ENCODE peak calls at places on chromosomes 13 and 19, in seven cellular contexts. One of them, this sample, is unnamed.
A peak's percentile ranks its signal among the peaks of the same experiment; 100 is the strongest.

GRCh38 chr13:108609353-108609752 is 20.1 kb upstream of the MYO16 start:
- DNase-seq in A549: peak; percentile 31
- DNase-seq in neural progenitor cell: peak; percentile 27
- DNase-seq in astrocyte: peak; percentile 4
- DNase-seq in tibial artery: no peak
- DNase-seq in esophagus squamous epithelium: no peak
- DNase-seq in Peyer's patch: no peak
- DNase-seq in this sample: no peak

GRCh38 chr13:90706631-90707030 is 640.9 kb upstream of the MIR17HG start:
- DNase-seq in A549: no peak
- DNase-seq in neural progenitor cell: no peak
- DNase-seq in astrocyte: no peak
- DNase-seq in tibial artery: no peak
- DNase-seq in esophagus squamous epithelium: no peak
- DNase-seq in Peyer's patch: no peak
- DNase-seq in this sample: no peak

GRCh38 chr19:18049390-18049789 is 37.3 kb downstream of the IL12RB1 start:
- DNase-seq in A549: no peak
- DNase-seq in neural progenitor cell: no peak
- DNase-seq in astrocyte: peak; percentile 22
- DNase-seq in tibial artery: peak; percentile 98
- DNase-seq in esophagus squamous epithelium: no peak
- DNase-seq in Peyer's patch: peak; percentile 76
- DNase-seq in this sample: peak; percentile 84

GRCh38 chr19:56015756-56016155 is 29.2 kb downstream of the NLRP5 start:
- DNase-seq in A549: no peak
- DNase-seq in neural progenitor cell: peak; percentile 9
- DNase-seq in astrocyte: no peak
- DNase-seq in tibial artery: no peak
- DNase-seq in esophagus squamous epithelium: no peak
- DNase-seq in Peyer's patch: no peak
- DNase-seq in this sample: no peak

GRCh38 chr13:20398459-20398858 is 127.2 kb downstream of the CRYL1 start:
- DNase-seq in A549: no peak
- DNase-seq in neural progenitor cell: no peak
- DNase-seq in astrocyte: no peak
- DNase-seq in tibial artery: no peak
- DNase-seq in esophagus squamous epithelium: no peak
- DNase-seq in Peyer's patch: no peak
- DNase-seq in this sample: no peak

GRCh38 chr13:111398196-111398595 is 77.8 kb downstream of the TEX29 start:
- DNase-seq in A549: no peak
- DNase-seq in neural progenitor cell: no peak
- DNase-seq in astrocyte: no peak
- DNase-seq in tibial artery: no peak
- DNase-seq in esophagus squamous epithelium: no peak
- DNase-seq in Peyer's patch: no peak
- DNase-seq in this sample: peak; percentile 30

GRCh38 chr13:41271456-41272285 is 8.3 kb upstream of the MTRF1 start:
- DNase-seq in A549: no peak
- DNase-seq in neural progenitor cell: no peak
- DNase-seq in astrocyte: no peak
- DNase-seq in tibial artery: no peak
- DNase-seq in esophagus squamous epithelium: no peak
- DNase-seq in Peyer's patch: no peak
- DNase-seq in this sample: no peak

GRCh38 chr19:42066075-42066754 is 3.8 kb downstream of the GRIK5 start:
- DNase-seq in A549: peak; percentile 62
- DNase-seq in neural progenitor cell: peak; percentile 70
- DNase-seq in astrocyte: peak; percentile 10
- DNase-seq in tibial artery: no peak
- DNase-seq in esophagus squamous epithelium: no peak
- DNase-seq in Peyer's patch: no peak
- DNase-seq in this sample: no peak

GRCh38 chr13:46170687-46171086 is 11.3 kb downstream of the LCP1 start:
- DNase-seq in A549: no peak
- DNase-seq in neural progenitor cell: no peak
- DNase-seq in astrocyte: no peak
- DNase-seq in tibial artery: no peak
- DNase-seq in esophagus squamous epithelium: no peak
- DNase-seq in Peyer's patch: no peak
- DNase-seq in this sample: no peak

GRCh38 chr13:30159446-30159839 is 147.9 kb downstream of the KATNAL1 start:
- DNase-seq in A549: no peak
- DNase-seq in neural progenitor cell: no peak
- DNase-seq in astrocyte: peak; percentile 89
- DNase-seq in tibial artery: peak; percentile 33
- DNase-seq in esophagus squamous epithelium: no peak
- DNase-seq in Peyer's patch: no peak
- DNase-seq in this sample: no peak

GRCh38 chr13:49810464-49810824 is 18.0 kb upstream of the KPNA3 start:
- DNase-seq in A549: no peak
- DNase-seq in neural progenitor cell: no peak
- DNase-seq in astrocyte: no peak
- DNase-seq in tibial artery: no peak
- DNase-seq in esophagus squamous epithelium: no peak
- DNase-seq in Peyer's patch: no peak
- DNase-seq in this sample: no peak

GRCh38 chr19:58181902-58182576 is 822 bp upstream of the ZNF274 start:
- DNase-seq in A549: peak; percentile 82
- DNase-seq in neural progenitor cell: peak; percentile 47
- DNase-seq in astrocyte: no peak
- DNase-seq in tibial artery: no peak
- DNase-seq in esophagus squamous epithelium: no peak
- DNase-seq in Peyer's patch: peak; percentile 66
- DNase-seq in this sample: peak; percentile 81

GRCh38 chr13:23086951-23087350 is 93.8 kb upstream of the SGCG start:
- DNase-seq in A549: no peak
- DNase-seq in neural progenitor cell: no peak
- DNase-seq in astrocyte: no peak
- DNase-seq in tibial artery: no peak
- DNase-seq in esophagus squamous epithelium: no peak
- DNase-seq in Peyer's patch: no peak
- DNase-seq in this sample: no peak

GRCh38 chr13:110887242-110887954 is 27.5 kb downstream of the ANKRD10 start:
- DNase-seq in A549: no peak
- DNase-seq in neural progenitor cell: no peak
- DNase-seq in astrocyte: no peak
- DNase-seq in tibial artery: no peak
- DNase-seq in esophagus squamous epithelium: no peak
- DNase-seq in Peyer's patch: no peak
- DNase-seq in this sample: no peak

DNA sequence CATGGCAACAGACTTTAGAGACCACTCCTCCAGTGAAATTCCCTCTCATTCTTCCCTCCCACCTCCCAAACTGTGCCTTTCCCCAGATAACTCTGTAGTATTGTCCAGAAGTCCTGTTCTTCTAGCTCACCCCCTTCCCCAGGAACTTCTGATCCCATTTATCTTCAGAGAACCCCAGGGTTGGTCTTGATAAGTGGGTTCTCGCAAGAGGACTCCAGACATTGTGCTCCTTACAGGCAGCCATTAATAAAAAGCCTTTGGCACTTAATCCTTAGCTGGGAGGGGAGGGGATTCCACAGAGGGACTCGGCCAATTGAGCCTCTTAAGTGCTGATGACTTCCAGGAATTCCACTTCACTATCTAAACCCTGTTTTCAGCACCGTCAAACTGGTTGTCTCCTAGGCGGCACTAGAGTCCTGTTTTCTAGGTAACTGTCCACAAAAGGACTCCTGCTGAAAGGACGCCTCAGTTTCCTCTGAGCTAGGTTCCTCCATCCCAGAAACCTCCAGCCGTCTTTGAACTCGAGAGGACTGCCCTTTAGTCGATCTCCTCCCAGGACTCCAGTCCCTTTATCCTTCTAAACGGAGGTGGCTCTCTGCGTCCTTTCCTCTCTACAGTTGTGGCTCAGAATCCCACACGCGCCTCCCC is 2.0 kb downstream of the LTBP4 start:
- DNase-seq in A549: peak; percentile 76
- DNase-seq in neural progenitor cell: peak; percentile 85
- DNase-seq in astrocyte: peak; percentile 57
- DNase-seq in tibial artery: no peak
- DNase-seq in esophagus squamous epithelium: no peak
- DNase-seq in Peyer's patch: no peak
- DNase-seq in this sample: no peak
- H3K27ac ChIP-seq in A549: peak overlapping the region; percentile 85
- H3K27ac ChIP-seq in neural progenitor cell: peak overlapping the region; percentile 81
- H3K27ac ChIP-seq in astrocyte: peak overlapping the region; percentile 36
- H3K27ac ChIP-seq in tibial artery: peak overlapping the region; percentile 86
- H3K27ac ChIP-seq in esophagus squamous epithelium: peak overlapping the region; percentile 95
- H3K27ac ChIP-seq in Peyer's patch: peak overlapping the region; percentile 96
- H3K27ac ChIP-seq in this sample: peak overlapping the region; percentile 93

DNA sequence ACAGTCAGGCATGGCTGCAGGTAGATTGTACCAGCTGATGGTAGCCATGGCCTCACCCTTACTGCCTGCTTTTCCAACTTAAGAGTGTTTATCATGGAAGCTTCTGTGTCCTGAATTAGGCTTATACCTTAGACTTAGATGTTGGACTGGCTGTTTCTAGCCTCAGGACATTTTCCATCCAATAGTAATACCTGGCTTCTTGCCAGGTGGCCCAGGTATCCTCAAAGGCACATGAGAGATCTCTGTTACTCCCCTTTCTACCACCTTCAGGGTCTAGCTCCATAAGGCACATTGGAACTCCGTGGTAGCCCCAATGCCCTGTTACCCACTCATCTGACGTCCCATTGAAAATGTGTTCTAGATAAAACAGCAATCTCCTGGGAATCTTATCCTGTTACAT is 407.5 kb downstream of the SPRY2 start:
- DNase-seq in A549: no peak
- DNase-seq in neural progenitor cell: no peak
- DNase-seq in astrocyte: no peak
- DNase-seq in tibial artery: no peak
- DNase-seq in esophagus squamous epithelium: no peak
- DNase-seq in Peyer's patch: no peak
- DNase-seq in this sample: no peak
- H3K27ac ChIP-seq in A549: peak overlapping the region; percentile 32
- H3K27ac ChIP-seq in neural progenitor cell: no peak overlapping the region
- H3K27ac ChIP-seq in astrocyte: no peak overlapping the region
- H3K27ac ChIP-seq in tibial artery: no peak overlapping the region
- H3K27ac ChIP-seq in esophagus squamous epithelium: no peak overlapping the region
- H3K27ac ChIP-seq in Peyer's patch: no peak overlapping the region
- H3K27ac ChIP-seq in this sample: no peak overlapping the region

GRCh38 chr19:13014101-13014920 is 19.0 kb downstream of the NFIX start:
- DNase-seq in A549: no peak
- DNase-seq in neural progenitor cell: peak; percentile 82
- DNase-seq in astrocyte: no peak
- DNase-seq in tibial artery: no peak
- DNase-seq in esophagus squamous epithelium: no peak
- DNase-seq in Peyer's patch: no peak
- DNase-seq in this sample: no peak
- H3K27ac ChIP-seq in A549: no peak overlapping the region
- H3K27ac ChIP-seq in neural progenitor cell: no peak overlapping the region
- H3K27ac ChIP-seq in astrocyte: peak overlapping the region; percentile 91
- H3K27ac ChIP-seq in tibial artery: peak overlapping the region; percentile 99
- H3K27ac ChIP-seq in esophagus squamous epithelium: peak overlapping the region; percentile 91
- H3K27ac ChIP-seq in Peyer's patch: peak overlapping the region; percentile 80
- H3K27ac ChIP-seq in this sample: no peak overlapping the region

GRCh38 chr13:39951301-39951700 is 295.8 kb downstream of the COG6 start:
- DNase-seq in A549: no peak
- DNase-seq in neural progenitor cell: no peak
- DNase-seq in astrocyte: no peak
- DNase-seq in tibial artery: no peak
- DNase-seq in esophagus squamous epithelium: no peak
- DNase-seq in Peyer's patch: no peak
- DNase-seq in this sample: no peak
- H3K27ac ChIP-seq in A549: no peak overlapping the region
- H3K27ac ChIP-seq in neural progenitor cell: no peak overlapping the region
- H3K27ac ChIP-seq in astrocyte: no peak overlapping the region
- H3K27ac ChIP-seq in tibial artery: no peak overlapping the region
- H3K27ac ChIP-seq in esophagus squamous epithelium: no peak overlapping the region
- H3K27ac ChIP-seq in Peyer's patch: peak overlapping the region; percentile 17
- H3K27ac ChIP-seq in this sample: no peak overlapping the region

GRCh38 chr19:720691-721160 is 12.0 kb downstream of the PALM start:
- DNase-seq in A549: no peak
- DNase-seq in neural progenitor cell: no peak
- DNase-seq in astrocyte: no peak
- DNase-seq in tibial artery: no peak
- DNase-seq in esophagus squamous epithelium: no peak
- DNase-seq in Peyer's patch: no peak
- DNase-seq in this sample: no peak
- H3K27ac ChIP-seq in A549: no peak overlapping the region
- H3K27ac ChIP-seq in neural progenitor cell: no peak overlapping the region
- H3K27ac ChIP-seq in astrocyte: no peak overlapping the region
- H3K27ac ChIP-seq in tibial artery: no peak overlapping the region
- H3K27ac ChIP-seq in esophagus squamous epithelium: peak overlapping the region; percentile 70
- H3K27ac ChIP-seq in Peyer's patch: peak overlapping the region; percentile 22
- H3K27ac ChIP-seq in this sample: peak overlapping the region; percentile 38

GRCh38 chr19:44927746-44928145 is 13.3 kb downstream of the APOC1 start:
- DNase-seq in A549: no peak
- DNase-seq in neural progenitor cell: no peak
- DNase-seq in astrocyte: peak; percentile 29
- DNase-seq in tibial artery: no peak
- DNase-seq in esophagus squamous epithelium: no peak
- DNase-seq in Peyer's patch: no peak
- DNase-seq in this sample: no peak

GRCh38 chr19:44930088-44930487 is 11.9 kb upstream of the APOC4 start:
- DNase-seq in A549: no peak
- DNase-seq in neural progenitor cell: no peak
- DNase-seq in astrocyte: no peak
- DNase-seq in tibial artery: no peak
- DNase-seq in esophagus squamous epithelium: no peak
- DNase-seq in Peyer's patch: no peak
- DNase-seq in this sample: no peak

GRCh38 chr19:44924243-44924725 is 9.9 kb downstream of the APOC1 start:
- DNase-seq in A549: peak; percentile 38
- DNase-seq in neural progenitor cell: no peak
- DNase-seq in astrocyte: no peak
- DNase-seq in tibial artery: no peak
- DNase-seq in esophagus squamous epithelium: no peak
- DNase-seq in Peyer's patch: no peak
- DNase-seq in this sample: no peak

DNA sequence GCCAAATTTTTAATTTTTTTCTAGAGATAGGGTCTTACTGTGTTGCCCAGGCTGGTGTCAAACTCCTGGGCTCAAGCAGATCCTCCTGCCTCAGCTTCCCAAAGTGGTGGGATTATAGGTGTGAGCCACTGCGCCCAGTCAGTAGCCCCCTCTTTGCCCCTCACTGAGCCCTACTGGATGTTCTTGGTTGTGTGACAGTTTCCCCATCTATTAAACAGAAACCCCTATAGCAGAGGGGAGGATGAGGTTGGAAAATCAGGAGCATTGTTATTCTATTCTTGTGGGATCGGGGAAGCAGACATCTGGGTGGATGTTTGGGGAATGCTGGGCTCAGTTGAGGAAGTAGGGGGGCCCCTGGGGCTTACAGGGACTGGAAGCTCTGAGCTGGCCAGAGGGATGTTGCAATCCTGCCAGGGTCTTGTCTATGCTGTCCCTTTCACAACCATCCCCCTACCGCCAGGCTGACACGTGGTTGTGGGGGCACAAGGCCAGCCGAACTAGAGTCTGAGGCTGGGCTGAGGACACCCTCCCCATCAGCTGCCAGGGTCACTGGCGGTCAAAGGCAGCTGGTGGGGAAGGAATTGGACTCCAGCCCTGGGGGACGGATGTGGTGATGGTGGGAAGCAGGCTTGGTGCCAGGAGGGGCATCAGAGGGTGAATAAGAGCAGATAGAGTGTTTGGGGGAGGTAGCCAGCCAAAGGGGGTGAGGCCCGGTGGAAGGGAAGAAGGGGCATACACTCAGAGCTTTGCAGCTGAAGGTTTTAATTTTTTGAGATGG is 10.9 kb downstream of the APOC1 start:
- DNase-seq in A549: no peak
- DNase-seq in neural progenitor cell: no peak
- DNase-seq in astrocyte: no peak
- DNase-seq in tibial artery: peak; percentile 83
- DNase-seq in esophagus squamous epithelium: no peak
- DNase-seq in Peyer's patch: peak; percentile 87
- DNase-seq in this sample: peak; percentile 85
- H3K27ac ChIP-seq in A549: no peak overlapping the region
- H3K27ac ChIP-seq in neural progenitor cell: no peak overlapping the region
- H3K27ac ChIP-seq in astrocyte: no peak overlapping the region
- H3K27ac ChIP-seq in tibial artery: no peak overlapping the region
- H3K27ac ChIP-seq in esophagus squamous epithelium: peak overlapping the region; percentile 68
- H3K27ac ChIP-seq in Peyer's patch: peak overlapping the region; percentile 69
- H3K27ac ChIP-seq in this sample: peak overlapping the region; percentile 43

This sample was measured in spleen.